ENCODE peak calls at places on chromosome 12, in four cellular contexts. S is upper lobe of left lung, Y is HepG2, W is K562. C is an unnamed sample.

GRCh38 chr12:89840162-89840922 is 131.7 kb upstream of the ATP2B1 start:
- ATAC-seq in S (no peak), Y (no peak), W (no peak), C (no peak)

GRCh38 chr12:89346741-89347324 is 5.5 kb downstream of the DUSP6 start:
- ATAC-seq in S (no peak), W (no peak), Y (peak), C (peak)

GRCh38 chr12:6758511-6758910 is 5.6 kb upstream of the MLF2 start:
- ATAC-seq in Y (no peak), S (no peak), W (no peak), C (no peak)

GRCh38 chr12:29426516-29426915 is 45.5 kb upstream of the ERGIC2 start:
- ATAC-seq in Y (no peak), S (no peak), W (no peak), C (no peak)

GRCh38 chr12:111574797-111575443 is 24.2 kb downstream of the ATXN2 start:
- ATAC-seq in S (no peak), W (no peak), Y (no peak), C (no peak)

GRCh38 chr12:107309020-107309419 is 215.7 kb upstream of the CRY1 start:
- ATAC-seq in Y (no peak), W (no peak), S (no peak), C (no peak)

GRCh38 chr12:114726092-114726710 is 42.2 kb upstream of the TBX3 start:
- ATAC-seq in W (no peak), Y (no peak), S (no peak), C (no peak)

GRCh38 chr12:119457251-119457650 is 122.7 kb downstream of the CCDC60 start:
- ATAC-seq in S (no peak), W (no peak), Y (no peak), C (no peak)

GRCh38 chr12:31991815-31992214 is 32.6 kb downstream of the RESF1 start:
- ATAC-seq in S (no peak), Y (no peak), W (no peak), C (no peak)

GRCh38 chr12:32897688-32898573 is 1.4 kb upstream of the PKP2 start:
- ATAC-seq in S (peak), W (no peak), Y (no peak), C (no peak)

GRCh38 chr12:105060715-105061378 is 23.4 kb downstream of the ALDH1L2 start:
- ATAC-seq in S (no peak), Y (no peak), W (no peak), C (no peak)

GRCh38 chr12:15700595-15700994 is 88.6 kb downstream of the EPS8 start:
- ATAC-seq in Y (no peak), W (no peak), S (peak), C (peak)

GRCh38 chr12:27359578-27360340 is 27.1 kb downstream of the BMAL2 start:
- ATAC-seq in W (no peak), Y (peak), S (no peak), C (no peak)

GRCh38 chr12:124413401-124413800 is 118.5 kb downstream of the RFLNA start:
- ATAC-seq in Y (no peak), W (no peak), S (no peak), C (no peak)

GRCh38 chr12:124413915-124414314 is 119.0 kb downstream of the RFLNA start:
- ATAC-seq in W (no peak), Y (no peak), S (no peak), C (no peak)

GRCh38 chr12:124412646-124413015 is 117.7 kb downstream of the RFLNA start:
- ATAC-seq in S (peak), W (no peak), Y (no peak), C (peak)

GRCh38 chr12:124416516-124417395 is 121.9 kb downstream of the RFLNA start:
- ATAC-seq in W (no peak), Y (no peak), S (no peak), C (no peak)

DNA sequence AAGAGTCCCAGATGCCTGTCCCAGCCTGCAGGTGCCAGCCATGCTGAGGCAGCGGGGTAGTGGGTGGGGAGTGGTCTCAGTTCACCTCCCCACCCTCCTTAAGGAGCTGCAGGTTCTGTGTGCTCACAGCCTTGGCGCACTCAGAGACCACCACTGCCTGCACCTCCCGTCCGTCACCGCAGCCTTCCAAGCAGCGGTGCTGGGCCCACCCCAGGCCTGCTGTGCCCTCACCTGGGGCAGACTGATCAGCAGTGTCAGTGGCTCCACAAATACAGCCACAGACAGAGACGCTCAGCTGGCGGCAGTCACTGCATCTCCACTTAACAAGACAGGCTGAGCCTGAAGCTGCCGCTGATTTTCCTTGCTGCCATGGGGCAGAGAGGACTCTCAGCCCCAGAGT is 120.2 kb downstream of the RFLNA start:
- ATAC-seq in S (no peak), W (no peak), Y (no peak), C (no peak)
- H3K4me3 ChIP-seq in S (no peak), W (no peak), Y (no peak), C (no peak)

DNA sequence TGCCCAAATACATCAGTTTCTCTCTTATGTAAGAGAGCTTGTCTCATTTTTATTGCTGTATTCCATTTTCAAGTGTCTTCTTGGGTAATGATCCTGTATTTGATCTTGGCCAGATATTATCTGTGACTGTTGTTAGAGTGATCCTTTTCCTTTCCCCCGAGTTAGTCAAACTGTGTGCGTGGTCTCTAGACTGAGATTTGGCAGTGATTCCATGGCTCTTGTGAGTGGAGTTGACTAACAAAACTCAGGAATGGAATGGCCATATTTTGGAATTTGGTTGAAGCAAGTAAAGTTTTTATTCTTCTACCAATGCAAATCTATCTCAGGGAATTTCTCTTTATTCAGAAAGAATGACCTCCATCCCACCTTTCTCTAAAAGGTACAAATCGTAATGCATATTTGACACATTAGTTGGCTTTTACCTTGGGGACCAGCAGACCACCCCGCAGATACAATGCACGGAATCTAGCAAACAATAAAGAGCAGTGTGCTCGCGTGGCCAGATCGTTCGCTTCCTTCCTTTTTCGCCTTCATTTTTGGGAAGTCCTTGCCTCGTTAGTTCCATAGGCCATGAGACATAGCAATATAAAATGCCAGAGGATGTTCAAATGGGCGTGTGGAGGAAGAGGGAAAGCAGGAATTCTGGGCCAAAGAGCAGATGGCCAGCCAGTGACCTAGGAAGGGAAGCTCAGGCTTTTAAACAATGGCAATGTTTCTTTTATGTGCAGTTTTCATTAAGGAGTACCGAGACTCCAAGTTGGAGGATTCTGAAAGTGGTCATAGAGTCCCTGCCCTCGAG is 24.4 kb downstream of the ETV6 start:
- ATAC-seq in S (no peak), Y (no peak), W (no peak), C (peak)
- TF ChIP-seq POLR2AphosphoS5 in S (peak), Y (no peak), W (no peak), C (no peak)

GRCh38 chr12:131740626-131741025 is 29.7 kb downstream of the SFSWAP start:
- ATAC-seq in W (no peak), Y (no peak), S (no peak), C (no peak)

GRCh38 chr12:131736807-131737484 is 26.1 kb downstream of the SFSWAP start:
- ATAC-seq in W (no peak), S (peak), Y (no peak), C (no peak)

GRCh38 chr12:131735863-131736806 is 25.2 kb downstream of the SFSWAP start:
- ATAC-seq in S (no peak), W (no peak), Y (no peak), C (no peak)

GRCh38 chr12:131737485-131737827 is 26.6 kb downstream of the SFSWAP start:
- ATAC-seq in S (peak), W (no peak), Y (no peak), C (no peak)

DNA sequence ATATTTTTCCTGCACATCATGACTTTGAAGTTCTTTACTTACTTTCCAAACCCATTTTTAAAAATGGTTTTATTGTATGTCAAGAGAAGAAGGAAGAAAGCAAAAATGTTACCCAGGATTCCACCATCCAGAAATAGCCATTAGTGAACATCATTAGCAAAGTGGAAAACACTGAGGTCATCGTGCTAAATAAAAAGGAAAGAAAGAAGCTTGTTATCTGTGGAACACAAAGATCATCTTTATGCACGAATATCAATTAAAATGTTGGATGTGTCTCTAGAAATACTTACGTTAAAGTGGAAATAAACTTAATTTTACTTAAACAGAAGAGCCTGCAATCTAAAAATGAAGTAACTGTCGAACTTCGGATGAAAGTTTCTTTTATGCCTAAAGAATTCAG is 27.3 kb downstream of the SFSWAP start:
- ATAC-seq in Y (no peak), S (no peak), W (no peak), C (no peak)
- TF ChIP-seq EP300 in Y (no peak), S (no peak), W (no peak), C (no peak)

GRCh38 chr12:49744363-49744885 is 3.1 kb downstream of the TMBIM6 start:
- ATAC-seq in S (no peak), W (no peak), Y (no peak), C (no peak)
- H3K4me3 ChIP-seq in S (no peak), W (peak), Y (peak), C (no peak)

DNA sequence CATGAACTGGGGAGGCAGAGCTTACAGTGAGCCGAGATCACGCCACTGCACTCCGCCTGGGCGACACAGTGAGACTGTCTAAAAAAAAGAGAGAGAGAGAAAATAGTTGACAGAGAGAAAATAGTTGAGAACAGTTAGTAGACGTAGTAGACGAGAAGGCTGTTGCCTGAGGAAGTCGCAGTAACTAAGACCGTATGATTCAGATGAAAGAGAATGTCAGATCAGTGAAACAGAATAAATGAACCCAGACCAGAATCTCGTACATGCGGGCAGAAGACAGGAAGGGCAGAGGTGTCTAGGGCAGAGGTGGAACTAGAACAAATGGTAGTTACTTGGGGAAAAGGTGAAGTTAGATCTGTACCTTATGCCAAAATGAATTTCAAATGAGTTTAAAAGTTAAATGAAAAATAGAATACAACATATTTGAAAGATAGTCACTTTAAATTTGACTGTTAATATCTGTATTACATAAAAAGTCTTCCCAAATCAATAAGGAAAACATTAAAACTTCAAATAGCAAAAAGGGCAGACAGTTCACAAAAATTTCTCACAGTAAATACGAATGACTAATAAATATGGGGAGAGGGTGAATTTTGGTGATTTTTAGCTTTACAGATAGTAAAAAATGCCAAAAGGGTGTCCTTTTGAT is 17.7 kb downstream of the MDM2 start:
- ATAC-seq in Y (no peak), S (no peak), W (no peak), C (no peak)
- TF ChIP-seq POLR2AphosphoS5 in Y (no peak), S (no peak), W (no peak), C (no peak)

GRCh38 chr12:68977909-68978610 is 45.1 kb upstream of the CPM start:
- ATAC-seq in Y (no peak), S (no peak), W (no peak), C (no peak)
- TF ChIP-seq EP300 in Y (no peak), S (no peak), W (no peak), C (no peak)

DNA sequence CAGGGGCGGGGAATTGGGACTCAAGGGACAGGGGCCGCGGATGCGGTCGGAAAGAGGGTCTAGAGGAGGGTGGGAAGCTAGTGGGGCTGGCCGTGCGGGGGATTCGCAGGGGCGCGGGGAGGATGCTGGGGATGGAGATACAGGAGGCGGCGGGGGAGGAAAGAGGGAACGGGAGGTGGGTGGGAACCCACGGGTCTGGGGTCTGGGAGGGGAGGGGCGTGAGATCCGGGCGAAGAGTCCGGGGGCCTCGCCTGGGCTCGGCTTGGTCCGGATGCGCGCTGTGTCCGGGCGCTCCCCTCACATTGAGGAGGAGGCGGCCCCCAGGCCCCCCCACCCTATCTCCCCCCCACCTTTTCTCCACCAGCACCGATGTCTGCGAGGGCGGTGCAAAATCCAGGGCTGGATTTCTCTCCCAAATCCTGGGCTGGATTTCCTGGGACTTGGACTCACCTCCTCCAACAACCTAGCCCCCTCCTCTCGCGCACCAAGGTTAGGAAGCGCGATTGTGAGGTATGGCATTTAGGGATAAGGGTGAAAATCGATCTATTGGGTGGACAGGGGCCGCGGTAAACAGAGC is at the start of gene AGAP2:
- ATAC-seq in Y (no peak), S (no peak), W (no peak), C (no peak)
- H3K4me3 ChIP-seq in Y (peak), S (no peak), W (no peak), C (peak)

GRCh38 chr12:45232771-45233372 is 17.0 kb downstream of the ANO6 start:
- ATAC-seq in S (peak), W (peak), Y (peak), C (peak)

GRCh38 chr12:45235087-45236025 is 19.5 kb downstream of the ANO6 start:
- ATAC-seq in S (peak), W (peak), Y (peak), C (peak)

GRCh38 chr12:45232146-45232731 is 16.3 kb downstream of the ANO6 start:
- ATAC-seq in S (peak), Y (no peak), W (no peak), C (no peak)

GRCh38 chr12:45231515-45232145 is 15.7 kb downstream of the ANO6 start:
- ATAC-seq in S (no peak), Y (peak), W (no peak), C (no peak)

DNA sequence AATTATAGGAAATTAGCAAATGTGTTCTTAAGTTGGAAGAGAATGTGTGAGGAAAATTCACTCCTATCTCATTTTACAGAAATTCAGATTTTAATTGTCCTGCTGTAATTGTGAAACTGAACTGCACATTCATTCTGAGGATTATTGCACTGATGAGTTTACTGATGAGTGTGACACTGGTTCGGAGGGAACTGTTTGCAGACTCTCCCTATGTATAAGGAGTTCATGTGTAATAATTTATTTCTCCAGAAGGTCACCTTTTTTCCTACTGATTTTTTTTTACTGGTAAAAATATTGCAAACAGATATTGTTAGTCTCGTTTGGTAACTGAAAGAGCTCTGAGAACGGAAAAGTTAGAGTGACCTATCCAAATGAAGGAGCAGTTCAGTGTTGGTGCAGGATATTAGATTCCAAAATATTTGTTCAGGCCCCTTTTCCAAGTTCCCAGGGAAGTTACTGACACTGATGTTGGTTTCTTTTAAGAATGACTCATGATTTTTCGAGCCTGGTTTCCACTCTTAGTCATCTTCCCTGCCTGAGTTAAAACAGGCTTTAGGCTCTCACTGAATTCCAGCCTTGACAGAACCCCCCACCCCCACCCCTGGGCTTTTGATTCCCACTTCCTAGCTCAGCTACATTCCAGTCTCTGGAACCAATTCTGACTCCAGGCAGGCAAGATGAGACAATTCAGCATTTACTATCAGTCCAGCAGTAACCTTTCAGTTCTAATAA is 18.4 kb downstream of the ANO6 start:
- ATAC-seq in W (peak), Y (peak), S (peak), C (peak)
- TF ChIP-seq POLR2AphosphoS5 in W (no peak), Y (no peak), S (peak), C (peak)

C was measured in gastroesophageal sphincter.